ENCODE peak calls at places on chromosome 3, in seven cellular contexts. O, D, V, T, W, Q and Y are unnamed samples.

GRCh38 chr3:111333642-111334041 is 208.4 kb upstream of the CD96 start:
- DNase-seq in V (no peak), O (no peak), D (peak), Q (no peak), W (peak), T (no peak), Y (no peak)

GRCh38 chr3:191997579-191998268 is 536.8 kb downstream of the PYDC2 start:
- DNase-seq in W (no peak), Q (no peak), V (no peak), D (no peak), O (no peak), T (no peak), Y (no peak)

GRCh38 chr3:53702776-53703175 is 143.4 kb downstream of the CHDH start:
- DNase-seq in W (no peak), T (no peak), D (no peak), V (no peak), O (no peak), Q (no peak), Y (no peak)

GRCh38 chr3:193974591-193974990 is 161.4 kb upstream of the HES1 start:
- DNase-seq in D (no peak), T (no peak), W (no peak), Q (no peak), V (no peak), O (no peak), Y (no peak)

GRCh38 chr3:188394588-188394987 is 240.6 kb downstream of the LPP start:
- DNase-seq in D (no peak), T (no peak), V (no peak), O (no peak), Q (no peak), W (no peak), Y (no peak)

GRCh38 chr3:127678315-127678599 is 5.5 kb downstream of the ABTB1 start:
- DNase-seq in Q (no peak), W (no peak), D (no peak), O (no peak), T (no peak), V (no peak), Y (no peak)

GRCh38 chr3:13282986-13283876 is 136.9 kb downstream of the NUP210 start:
- DNase-seq in D (peak), Q (no peak), V (peak), W (peak), O (no peak), T (peak), Y (no peak)

GRCh38 chr3:79846148-79846933 is 78.5 kb upstream of the ROBO1 start:
- DNase-seq in V (no peak), D (no peak), O (no peak), W (no peak), Q (no peak), T (no peak), Y (no peak)

GRCh38 chr3:149214702-149215101 is 6.9 kb downstream of the CP start:
- DNase-seq in T (no peak), Q (no peak), O (no peak), D (no peak), W (no peak), V (no peak), Y (no peak)

GRCh38 chr3:192957441-192957951 is 39.8 kb upstream of the MB21D2 start:
- DNase-seq in W (peak), Q (peak), D (peak), V (no peak), O (peak), T (no peak), Y (peak)

GRCh38 chr3:144112036-144112435 is 140.4 kb downstream of the DIPK2A start:
- DNase-seq in V (no peak), D (no peak), Q (no peak), O (no peak), W (no peak), T (no peak), Y (no peak)

GRCh38 chr3:9311265-9311664 is 51.6 kb upstream of the THUMPD3 start:
- DNase-seq in D (no peak), T (no peak), Q (no peak), W (no peak), V (no peak), O (no peak), Y (no peak)

GRCh38 chr3:130425484-130425883 is 80.0 kb downstream of the COL6A5 start:
- DNase-seq in W (no peak), O (no peak), Q (no peak), V (no peak), D (no peak), T (no peak), Y (no peak)

GRCh38 chr3:13549513-13550256 is 760 bp downstream of the FBLN2 start:
- DNase-seq in W (no peak), O (peak), T (peak), D (no peak), Q (no peak), V (no peak), Y (no peak)

GRCh38 chr3:168113848-168114247 is 18.1 kb upstream of the GOLIM4 start:
- DNase-seq in W (no peak), D (no peak), V (no peak), O (no peak), T (no peak), Q (no peak), Y (no peak)

GRCh38 chr3:171282041-171282440 is 178.2 kb downstream of the TNIK start:
- DNase-seq in O (no peak), V (no peak), Q (no peak), T (no peak), W (no peak), D (no peak), Y (peak)

GRCh38 chr3:147614210-147614609 is 205.0 kb downstream of the ZIC1 start:
- DNase-seq in W (no peak), D (no peak), O (no peak), V (no peak), Q (no peak), T (no peak), Y (no peak)

GRCh38 chr3:184694694-184695093 is 17.2 kb downstream of the MAGEF1 start:
- DNase-seq in Q (no peak), T (no peak), D (peak), O (no peak), V (no peak), W (no peak), Y (no peak)

GRCh38 chr3:17006143-17006839 is 121.5 kb downstream of the PLCL2 start:
- DNase-seq in O (no peak), W (no peak), D (peak), V (no peak), T (no peak), Q (no peak), Y (peak)

GRCh38 chr3:57544181-57545125 is at the start of gene DNAH12:
- DNase-seq in Q (no peak), V (peak), T (no peak), O (no peak), D (peak), W (peak), Y (peak)

GRCh38 chr3:111858641-111859040 is 424 bp upstream of the PHLDB2 start:
- DNase-seq in V (no peak), O (no peak), Q (no peak), T (no peak), W (no peak), D (no peak), Y (no peak)

DNA sequence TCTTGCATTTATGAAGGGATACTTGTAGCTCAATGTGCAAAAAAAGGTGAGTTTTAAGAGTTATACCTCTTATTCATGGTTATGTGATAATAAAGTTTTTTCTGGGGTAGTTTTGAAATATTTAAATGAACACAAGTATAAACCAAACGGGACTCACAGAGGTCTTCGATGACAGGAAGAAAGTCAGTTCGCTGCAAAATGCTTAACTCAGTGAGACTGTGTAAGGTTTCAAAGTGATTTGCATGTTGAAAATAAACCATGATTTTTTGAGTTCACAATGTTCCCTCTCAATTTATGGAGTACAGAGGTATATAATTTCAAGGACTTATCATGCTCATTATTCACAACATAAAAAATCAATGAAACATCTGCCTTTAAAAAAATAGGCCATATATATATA is 36.3 kb upstream of the MYH15 start:
- DNase-seq in Q (no peak), V (no peak), T (no peak), W (no peak), D (no peak), O (no peak), Y (no peak)
- H3K4me3 ChIP-seq in Q (peak), V (no peak), T (no peak), W (no peak), D (no peak), O (no peak), Y (peak)

GRCh38 chr3:186783070-186783730 is at the start of gene EIF4A2:
- DNase-seq in Q (peak), T (peak), O (peak), W (peak), V (peak), D (peak), Y (peak)
- TF ChIP-seq CTCF in Q (no peak), T (peak), O (no peak), W (no peak), V (no peak), D (no peak), Y (no peak)

GRCh38 chr3:133854264-133854663 is 41.4 kb downstream of the RAB6B start:
- DNase-seq in D (no peak), O (no peak), W (no peak), Q (no peak), V (no peak), T (no peak), Y (no peak)
- H3K4me3 ChIP-seq in D (no peak), O (no peak), W (no peak), Q (no peak), V (no peak), T (no peak), Y (no peak)

GRCh38 chr3:63795438-63795837 is 23.7 kb upstream of the C3orf49 start:
- DNase-seq in D (peak), Q (no peak), T (no peak), V (no peak), O (no peak), W (no peak), Y (no peak)

DNA sequence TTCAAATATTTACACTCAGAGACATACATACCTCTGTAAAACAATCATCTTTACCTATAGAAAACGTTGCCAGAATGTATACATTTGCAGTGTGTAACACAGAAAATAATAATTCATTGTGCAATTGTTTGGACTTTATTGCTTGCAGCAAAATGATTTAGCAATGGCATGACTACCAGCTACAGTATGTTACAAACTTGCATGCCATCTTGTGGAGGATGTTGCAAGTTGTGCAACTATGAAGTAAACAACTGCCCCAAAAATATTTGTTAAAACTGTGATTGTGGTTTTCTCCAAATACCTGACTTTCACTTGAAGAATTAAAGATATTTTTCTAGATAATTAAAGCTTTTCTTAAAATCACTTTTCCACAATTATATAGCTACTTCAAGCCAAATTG is 27.1 kb upstream of the C3orf49 start:
- DNase-seq in D (peak), W (peak), Q (no peak), V (no peak), O (no peak), T (no peak), Y (peak)
- TF ChIP-seq CTCF in D (peak), W (peak), Q (no peak), V (peak), O (peak), T (no peak), Y (peak)

GRCh38 chr3:72802001-72802400 is 46.2 kb downstream of the SHQ1 start:
- DNase-seq in Q (no peak), O (no peak), W (no peak), V (no peak), D (no peak), T (no peak), Y (no peak)
- H3K4me3 ChIP-seq in Q (no peak), O (no peak), W (no peak), V (no peak), D (no peak), T (no peak), Y (no peak)

DNA sequence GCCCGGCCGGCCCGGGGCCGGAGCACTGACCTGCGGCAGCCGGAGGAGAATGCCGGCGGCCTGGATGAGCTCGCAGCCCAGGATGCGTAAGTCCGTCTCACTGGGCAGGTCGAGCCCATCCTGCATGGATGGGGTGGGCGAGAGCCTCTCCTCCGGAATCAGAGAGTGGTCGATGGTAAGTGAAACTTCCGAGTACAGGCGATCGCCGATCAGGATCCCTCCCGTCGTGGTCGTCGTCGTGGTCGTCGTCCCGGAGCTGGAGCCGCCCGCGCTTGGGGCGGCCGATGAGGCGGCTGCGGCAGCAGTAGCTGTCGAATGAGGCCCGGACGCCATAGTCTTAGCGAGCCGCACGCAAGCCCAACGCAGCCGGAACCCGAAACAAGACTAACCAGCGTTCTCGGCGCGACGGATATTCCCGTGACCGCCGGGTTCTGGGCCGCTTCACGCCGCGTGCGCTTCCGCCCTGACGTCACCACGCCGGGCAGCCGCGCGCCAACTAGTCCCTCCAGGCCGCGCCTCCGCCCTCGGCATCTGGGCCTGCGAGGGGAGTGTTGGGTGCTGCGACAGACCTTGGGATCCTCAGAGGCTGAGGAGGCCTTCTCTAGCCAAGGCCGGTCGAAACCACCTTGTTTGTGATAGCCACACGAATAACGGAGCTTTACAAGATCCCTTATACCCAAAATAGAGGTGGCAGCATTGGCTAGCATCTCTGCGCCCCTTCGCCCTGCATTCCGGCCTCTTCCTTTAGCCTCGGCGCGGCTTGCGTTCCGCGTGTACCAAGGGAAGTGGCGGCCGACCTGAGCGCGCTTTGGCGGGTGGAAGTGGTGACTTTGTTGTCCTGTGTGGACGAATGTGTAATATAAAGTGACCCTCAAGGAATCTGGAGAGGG is at the start of gene CCNL1:
- DNase-seq in W (peak), O (peak), Q (peak), D (peak), T (peak), V (peak), Y (peak)
- TF ChIP-seq CTCF in W (no peak), O (no peak), Q (no peak), D (no peak), T (peak), V (no peak), Y (no peak)

GRCh38 chr3:141740349-141740748 is 2.3 kb downstream of the RNF7 start:
- DNase-seq in W (no peak), D (no peak), O (no peak), V (no peak), T (no peak), Q (no peak), Y (no peak)
- H3K4me3 ChIP-seq in W (peak), D (peak), O (no peak), V (no peak), T (peak), Q (peak), Y (peak)